ENCODE peak calls at places on chromosomes 11 and 22, in ten cellular contexts. One of them, this sample, is unnamed.
A peak's percentile ranks its signal among the peaks of the same experiment; 100 is the strongest.

GRCh38 chr11:72238492-72239295 is 5.3 kb downstream of the PHOX2A start:
- DNase-seq in GM12891: no peak
- DNase-seq in spleen: peak; percentile 72
- DNase-seq in H1: no peak
- DNase-seq in endothelial cell of umbilical vein: no peak
- DNase-seq in HCT116: no peak
- DNase-seq in Panc1: no peak
- DNase-seq in sigmoid colon: peak; percentile 72
- DNase-seq in upper lobe of left lung: no peak
- DNase-seq in esophagus muscularis mucosa: no peak
- DNase-seq in this sample: no peak

GRCh38 chr11:121221801-121222200 is 70.8 kb upstream of the SC5D start:
- DNase-seq in GM12891: no peak
- DNase-seq in spleen: no peak
- DNase-seq in H1: no peak
- DNase-seq in endothelial cell of umbilical vein: no peak
- DNase-seq in HCT116: no peak
- DNase-seq in Panc1: no peak
- DNase-seq in sigmoid colon: no peak
- DNase-seq in upper lobe of left lung: no peak
- DNase-seq in esophagus muscularis mucosa: no peak
- DNase-seq in this sample: no peak

GRCh38 chr22:37555029-37555428 is 5.3 kb upstream of the CDC42EP1 start:
- DNase-seq in GM12891: no peak
- DNase-seq in spleen: no peak
- DNase-seq in H1: no peak
- DNase-seq in endothelial cell of umbilical vein: no peak
- DNase-seq in HCT116: no peak
- DNase-seq in Panc1: no peak
- DNase-seq in sigmoid colon: no peak
- DNase-seq in upper lobe of left lung: no peak
- DNase-seq in esophagus muscularis mucosa: no peak
- DNase-seq in this sample: no peak

GRCh38 chr11:19659529-19659928 is 53.1 kb upstream of the NAV2 start:
- DNase-seq in GM12891: no peak
- DNase-seq in spleen: no peak
- DNase-seq in H1: no peak
- DNase-seq in endothelial cell of umbilical vein: no peak
- DNase-seq in HCT116: no peak
- DNase-seq in Panc1: no peak
- DNase-seq in sigmoid colon: no peak
- DNase-seq in upper lobe of left lung: no peak
- DNase-seq in esophagus muscularis mucosa: no peak
- DNase-seq in this sample: no peak

GRCh38 chr22:40310771-40311120 is 35.6 kb upstream of the ADSL start:
- DNase-seq in GM12891: no peak
- DNase-seq in spleen: no peak
- DNase-seq in H1: no peak
- DNase-seq in endothelial cell of umbilical vein: no peak
- DNase-seq in HCT116: no peak
- DNase-seq in Panc1: no peak
- DNase-seq in sigmoid colon: no peak
- DNase-seq in upper lobe of left lung: no peak
- DNase-seq in esophagus muscularis mucosa: no peak
- DNase-seq in this sample: no peak

GRCh38 chr11:1744137-1744878 is 6.1 kb downstream of the IFITM10 start:
- DNase-seq in GM12891: no peak
- DNase-seq in spleen: peak; percentile 80
- DNase-seq in H1: no peak
- DNase-seq in endothelial cell of umbilical vein: no peak
- DNase-seq in HCT116: no peak
- DNase-seq in Panc1: no peak
- DNase-seq in sigmoid colon: no peak
- DNase-seq in upper lobe of left lung: peak; percentile 38
- DNase-seq in esophagus muscularis mucosa: no peak
- DNase-seq in this sample: no peak

GRCh38 chr11:26331911-26332571 is at the start of gene ANO3:
- DNase-seq in GM12891: peak; percentile 37
- DNase-seq in spleen: no peak
- DNase-seq in H1: peak; percentile 97
- DNase-seq in endothelial cell of umbilical vein: peak; percentile 65
- DNase-seq in HCT116: no peak
- DNase-seq in Panc1: no peak
- DNase-seq in sigmoid colon: peak; percentile 79
- DNase-seq in upper lobe of left lung: peak; percentile 91
- DNase-seq in esophagus muscularis mucosa: no peak
- DNase-seq in this sample: peak; percentile 56

GRCh38 chr11:85974126-85974525 is 94.8 kb downstream of the PICALM start:
- DNase-seq in GM12891: no peak
- DNase-seq in spleen: no peak
- DNase-seq in H1: no peak
- DNase-seq in endothelial cell of umbilical vein: no peak
- DNase-seq in HCT116: no peak
- DNase-seq in Panc1: no peak
- DNase-seq in sigmoid colon: no peak
- DNase-seq in upper lobe of left lung: no peak
- DNase-seq in esophagus muscularis mucosa: no peak
- DNase-seq in this sample: no peak

GRCh38 chr11:73566977-73567755 is 30.7 kb downstream of the FAM168A start:
- DNase-seq in GM12891: no peak
- DNase-seq in spleen: no peak
- DNase-seq in H1: no peak
- DNase-seq in endothelial cell of umbilical vein: peak; percentile 62
- DNase-seq in HCT116: no peak
- DNase-seq in Panc1: no peak
- DNase-seq in sigmoid colon: no peak
- DNase-seq in upper lobe of left lung: no peak
- DNase-seq in esophagus muscularis mucosa: no peak
- DNase-seq in this sample: no peak

GRCh38 chr22:32142600-32142999 is 16.5 kb downstream of the C22orf42 start:
- DNase-seq in GM12891: no peak
- DNase-seq in spleen: no peak
- DNase-seq in H1: no peak
- DNase-seq in endothelial cell of umbilical vein: no peak
- DNase-seq in HCT116: no peak
- DNase-seq in Panc1: no peak
- DNase-seq in sigmoid colon: no peak
- DNase-seq in upper lobe of left lung: no peak
- DNase-seq in esophagus muscularis mucosa: peak; percentile 39
- DNase-seq in this sample: no peak

GRCh38 chr11:131356201-131356600 is 14.2 kb upstream of the NTM start:
- DNase-seq in GM12891: no peak
- DNase-seq in spleen: no peak
- DNase-seq in H1: no peak
- DNase-seq in endothelial cell of umbilical vein: no peak
- DNase-seq in HCT116: no peak
- DNase-seq in Panc1: no peak
- DNase-seq in sigmoid colon: no peak
- DNase-seq in upper lobe of left lung: no peak
- DNase-seq in esophagus muscularis mucosa: no peak
- DNase-seq in this sample: no peak

GRCh38 chr11:27211370-27212127 is 151.5 kb downstream of the CCDC34 start:
- DNase-seq in GM12891: no peak
- DNase-seq in spleen: no peak
- DNase-seq in H1: peak; percentile 73
- DNase-seq in endothelial cell of umbilical vein: no peak
- DNase-seq in HCT116: peak; percentile 7
- DNase-seq in Panc1: no peak
- DNase-seq in sigmoid colon: no peak
- DNase-seq in upper lobe of left lung: no peak
- DNase-seq in esophagus muscularis mucosa: no peak
- DNase-seq in this sample: peak; percentile 5

GRCh38 chr11:116930586-116930985 is 93.2 kb upstream of the APOA1 start:
- DNase-seq in GM12891: no peak
- DNase-seq in spleen: no peak
- DNase-seq in H1: no peak
- DNase-seq in endothelial cell of umbilical vein: no peak
- DNase-seq in HCT116: no peak
- DNase-seq in Panc1: no peak
- DNase-seq in sigmoid colon: no peak
- DNase-seq in upper lobe of left lung: no peak
- DNase-seq in esophagus muscularis mucosa: no peak
- DNase-seq in this sample: no peak

GRCh38 chr22:17869285-17870096 is 95.2 kb upstream of the BID start:
- DNase-seq in GM12891: no peak
- DNase-seq in spleen: no peak
- DNase-seq in H1: no peak
- DNase-seq in endothelial cell of umbilical vein: no peak
- DNase-seq in HCT116: no peak
- DNase-seq in Panc1: no peak
- DNase-seq in sigmoid colon: no peak
- DNase-seq in upper lobe of left lung: no peak
- DNase-seq in esophagus muscularis mucosa: no peak
- DNase-seq in this sample: no peak
- TF ChIP-seq POLR2AphosphoS5 in GM12891: no peak
- TF ChIP-seq POLR2AphosphoS5 in spleen: no peak
- TF ChIP-seq POLR2AphosphoS5 in H1: no peak
- TF ChIP-seq POLR2AphosphoS5 in endothelial cell of umbilical vein: no peak
- TF ChIP-seq POLR2AphosphoS5 in HCT116: no peak
- TF ChIP-seq POLR2AphosphoS5 in Panc1: no peak
- TF ChIP-seq POLR2AphosphoS5 in sigmoid colon: peak; percentile 11
- TF ChIP-seq POLR2AphosphoS5 in upper lobe of left lung: no peak
- TF ChIP-seq POLR2AphosphoS5 in esophagus muscularis mucosa: no peak
- TF ChIP-seq POLR2AphosphoS5 in this sample: no peak

GRCh38 chr22:30425616-30426394 is at the start of gene MTFP1:
- DNase-seq in GM12891: peak; percentile 56
- DNase-seq in spleen: peak; percentile 89
- DNase-seq in H1: peak; percentile 83
- DNase-seq in endothelial cell of umbilical vein: peak; percentile 72
- DNase-seq in HCT116: no peak
- DNase-seq in Panc1: no peak
- DNase-seq in sigmoid colon: peak; percentile 77
- DNase-seq in upper lobe of left lung: peak; percentile 91
- DNase-seq in esophagus muscularis mucosa: no peak
- DNase-seq in this sample: peak; percentile 66
- TF ChIP-seq POLR2AphosphoS5 in GM12891: no peak
- TF ChIP-seq POLR2AphosphoS5 in spleen: peak; percentile 77
- TF ChIP-seq POLR2AphosphoS5 in H1: peak; percentile 39
- TF ChIP-seq POLR2AphosphoS5 in endothelial cell of umbilical vein: peak; percentile 56
- TF ChIP-seq POLR2AphosphoS5 in HCT116: peak; percentile 68
- TF ChIP-seq POLR2AphosphoS5 in Panc1: no peak
- TF ChIP-seq POLR2AphosphoS5 in sigmoid colon: peak; percentile 23
- TF ChIP-seq POLR2AphosphoS5 in upper lobe of left lung: no peak
- TF ChIP-seq POLR2AphosphoS5 in esophagus muscularis mucosa: peak; percentile 43
- TF ChIP-seq POLR2AphosphoS5 in this sample: no peak

GRCh38 chr11:16403851-16404250 is 47.5 kb upstream of the SOX6 start:
- DNase-seq in GM12891: no peak
- DNase-seq in spleen: no peak
- DNase-seq in H1: no peak
- DNase-seq in endothelial cell of umbilical vein: no peak
- DNase-seq in HCT116: no peak
- DNase-seq in Panc1: no peak
- DNase-seq in sigmoid colon: no peak
- DNase-seq in upper lobe of left lung: no peak
- DNase-seq in esophagus muscularis mucosa: no peak
- DNase-seq in this sample: no peak

GRCh38 chr11:16404781-16405180 is 48.4 kb upstream of the SOX6 start:
- DNase-seq in GM12891: no peak
- DNase-seq in spleen: no peak
- DNase-seq in H1: no peak
- DNase-seq in endothelial cell of umbilical vein: no peak
- DNase-seq in HCT116: no peak
- DNase-seq in Panc1: no peak
- DNase-seq in sigmoid colon: no peak
- DNase-seq in upper lobe of left lung: no peak
- DNase-seq in esophagus muscularis mucosa: no peak
- DNase-seq in this sample: no peak

GRCh38 chr11:16403448-16403803 is 47.1 kb upstream of the SOX6 start:
- DNase-seq in GM12891: no peak
- DNase-seq in spleen: no peak
- DNase-seq in H1: no peak
- DNase-seq in endothelial cell of umbilical vein: peak; percentile 6
- DNase-seq in HCT116: no peak
- DNase-seq in Panc1: no peak
- DNase-seq in sigmoid colon: no peak
- DNase-seq in upper lobe of left lung: no peak
- DNase-seq in esophagus muscularis mucosa: no peak
- DNase-seq in this sample: no peak

GRCh38 chr11:16408619-16409018 is 52.3 kb upstream of the SOX6 start:
- DNase-seq in GM12891: no peak
- DNase-seq in spleen: no peak
- DNase-seq in H1: no peak
- DNase-seq in endothelial cell of umbilical vein: no peak
- DNase-seq in HCT116: no peak
- DNase-seq in Panc1: no peak
- DNase-seq in sigmoid colon: no peak
- DNase-seq in upper lobe of left lung: no peak
- DNase-seq in esophagus muscularis mucosa: no peak
- DNase-seq in this sample: no peak

GRCh38 chr11:16406226-16406625 is 49.9 kb upstream of the SOX6 start:
- DNase-seq in GM12891: no peak
- DNase-seq in spleen: no peak
- DNase-seq in H1: no peak
- DNase-seq in endothelial cell of umbilical vein: no peak
- DNase-seq in HCT116: no peak
- DNase-seq in Panc1: no peak
- DNase-seq in sigmoid colon: no peak
- DNase-seq in upper lobe of left lung: no peak
- DNase-seq in esophagus muscularis mucosa: no peak
- DNase-seq in this sample: no peak
- TF ChIP-seq POLR2AphosphoS5 in GM12891: no peak
- TF ChIP-seq POLR2AphosphoS5 in spleen: no peak
- TF ChIP-seq POLR2AphosphoS5 in H1: no peak
- TF ChIP-seq POLR2AphosphoS5 in endothelial cell of umbilical vein: no peak
- TF ChIP-seq POLR2AphosphoS5 in HCT116: no peak
- TF ChIP-seq POLR2AphosphoS5 in Panc1: no peak
- TF ChIP-seq POLR2AphosphoS5 in sigmoid colon: no peak
- TF ChIP-seq POLR2AphosphoS5 in upper lobe of left lung: no peak
- TF ChIP-seq POLR2AphosphoS5 in esophagus muscularis mucosa: no peak
- TF ChIP-seq POLR2AphosphoS5 in this sample: no peak

GRCh38 chr11:3171931-3172560 is 6.9 kb upstream of the OSBPL5 start:
- DNase-seq in GM12891: no peak
- DNase-seq in spleen: peak; percentile 58
- DNase-seq in H1: no peak
- DNase-seq in endothelial cell of umbilical vein: no peak
- DNase-seq in HCT116: no peak
- DNase-seq in Panc1: no peak
- DNase-seq in sigmoid colon: no peak
- DNase-seq in upper lobe of left lung: no peak
- DNase-seq in esophagus muscularis mucosa: no peak
- DNase-seq in this sample: no peak

GRCh38 chr11:3167143-3168119 is 2.3 kb upstream of the OSBPL5 start:
- DNase-seq in GM12891: peak; percentile 7
- DNase-seq in spleen: peak; percentile 52
- DNase-seq in H1: no peak
- DNase-seq in endothelial cell of umbilical vein: no peak
- DNase-seq in HCT116: no peak
- DNase-seq in Panc1: no peak
- DNase-seq in sigmoid colon: no peak
- DNase-seq in upper lobe of left lung: no peak
- DNase-seq in esophagus muscularis mucosa: no peak
- DNase-seq in this sample: peak; percentile 46

GRCh38 chr11:3170756-3171670 is 5.9 kb upstream of the OSBPL5 start:
- DNase-seq in GM12891: peak; percentile 6
- DNase-seq in spleen: peak; percentile 64
- DNase-seq in H1: no peak
- DNase-seq in endothelial cell of umbilical vein: no peak
- DNase-seq in HCT116: no peak
- DNase-seq in Panc1: no peak
- DNase-seq in sigmoid colon: no peak
- DNase-seq in upper lobe of left lung: peak; percentile 60
- DNase-seq in esophagus muscularis mucosa: no peak
- DNase-seq in this sample: no peak

GRCh38 chr11:3169952-3170755 is 5.0 kb upstream of the OSBPL5 start:
- DNase-seq in GM12891: peak; percentile 2
- DNase-seq in spleen: peak; percentile 56
- DNase-seq in H1: no peak
- DNase-seq in endothelial cell of umbilical vein: no peak
- DNase-seq in HCT116: no peak
- DNase-seq in Panc1: no peak
- DNase-seq in sigmoid colon: no peak
- DNase-seq in upper lobe of left lung: peak; percentile 58
- DNase-seq in esophagus muscularis mucosa: no peak
- DNase-seq in this sample: no peak

GRCh38 chr11:3169235-3169951 is 4.3 kb upstream of the OSBPL5 start:
- DNase-seq in GM12891: peak; percentile 9
- DNase-seq in spleen: peak; percentile 78
- DNase-seq in H1: no peak
- DNase-seq in endothelial cell of umbilical vein: peak; percentile 61
- DNase-seq in HCT116: peak; percentile 21
- DNase-seq in Panc1: no peak
- DNase-seq in sigmoid colon: peak; percentile 79
- DNase-seq in upper lobe of left lung: peak; percentile 78
- DNase-seq in esophagus muscularis mucosa: no peak
- DNase-seq in this sample: no peak
- TF ChIP-seq POLR2AphosphoS5 in GM12891: no peak
- TF ChIP-seq POLR2AphosphoS5 in spleen: peak; percentile 58
- TF ChIP-seq POLR2AphosphoS5 in H1: no peak
- TF ChIP-seq POLR2AphosphoS5 in endothelial cell of umbilical vein: no peak
- TF ChIP-seq POLR2AphosphoS5 in HCT116: no peak
- TF ChIP-seq POLR2AphosphoS5 in Panc1: no peak
- TF ChIP-seq POLR2AphosphoS5 in sigmoid colon: no peak
- TF ChIP-seq POLR2AphosphoS5 in upper lobe of left lung: no peak
- TF ChIP-seq POLR2AphosphoS5 in esophagus muscularis mucosa: peak; percentile 4
- TF ChIP-seq POLR2AphosphoS5 in this sample: peak; percentile 74